ENCODE peak calls at places on chromosomes 1 and 21, in five cellular contexts. W is GM23248, F is DND-41, N is AG04450, B is fibroblast of lung. M is an unnamed sample. For H3K9me3, the result is how much of the 10 kb centered on the place peaks cover.

GRCh38 chr1:118947003-118947765 is 41.0 kb downstream of the TBX15 start:
- DNase-seq in W (peak), F (no peak), N (no peak), B (peak), M (no peak)

GRCh38 chr1:206041640-206042039 is 11.3 kb upstream of the RHEX start:
- DNase-seq in W (no peak), F (no peak), N (no peak), B (no peak), M (no peak)

GRCh38 chr1:162696286-162696862 is 64.1 kb downstream of the DDR2 start:
- DNase-seq in W (peak), F (no peak), N (peak), B (peak), M (no peak)

GRCh38 chr1:19179597-19180271 is 30.3 kb downstream of the UBR4 start:
- DNase-seq in W (peak), F (peak), N (no peak), B (peak), M (no peak)

GRCh38 chr1:172719694-172720138 is 60.8 kb downstream of the FASLG start:
- DNase-seq in W (peak), F (no peak), N (no peak), B (peak), M (no peak)

GRCh38 chr1:43979528-43980254 is 681 bp downstream of the B4GALT2 start:
- DNase-seq in W (peak), F (peak), N (no peak), B (peak), M (no peak)

GRCh38 chr1:244221961-244222360 is 170.9 kb downstream of the ZBTB18 start:
- DNase-seq in W (no peak), F (no peak), N (no peak), B (no peak), M (no peak)

GRCh38 chr1:40385437-40386310 is 12.1 kb downstream of the SMAP2 start:
- DNase-seq in W (no peak), F (peak), N (no peak), B (no peak), M (no peak)

GRCh38 chr1:185152187-185152767 is 4.5 kb downstream of the TRMT1L start:
- DNase-seq in W (peak), F (no peak), N (no peak), B (peak), M (no peak)

GRCh38 chr1:185375583-185375982 is 58.5 kb upstream of the IVNS1ABP start:
- DNase-seq in W (peak), F (no peak), N (no peak), B (no peak), M (no peak)

GRCh38 chr1:23544444-23545389 is 13.7 kb upstream of the E2F2 start:
- DNase-seq in W (peak), F (peak), N (no peak), B (peak), M (peak)

GRCh38 chr1:6614019-6614952 is 755 bp downstream of the PHF13 start:
- DNase-seq in W (peak), F (peak), N (no peak), B (no peak), M (peak)

GRCh38 chr21:44987886-44988606 is 48.2 kb downstream of the SLX9 start:
- DNase-seq in W (no peak), F (no peak), N (no peak), B (no peak), M (no peak)

GRCh38 chr1:44810101-44810761 is 1.9 kb downstream of the BTBD19 start:
- DNase-seq in W (no peak), F (no peak), N (no peak), B (no peak), M (no peak)

GRCh38 chr1:160837558-160838205 is 25.0 kb downstream of the CD244 start:
- DNase-seq in W (peak), F (peak), N (no peak), B (no peak), M (peak)

GRCh38 chr1:22089787-22090186 is 37.3 kb downstream of the CDC42 start:
- DNase-seq in W (no peak), F (peak), N (no peak), B (no peak), M (no peak)

GRCh38 chr1:102085896-102086295 is 89.2 kb upstream of the OLFM3 start:
- DNase-seq in W (no peak), F (no peak), N (no peak), B (no peak), M (no peak)

GRCh38 chr1:55980574-55980973 is 598.8 kb downstream of the PLPP3 start:
- DNase-seq in W (no peak), F (no peak), N (no peak), B (peak), M (no peak)

GRCh38 chr1:31122101-31122735 is 56.7 kb upstream of the PUM1 start:
- DNase-seq in W (no peak), F (no peak), N (no peak), B (no peak), M (no peak)

GRCh38 chr1:7540816-7541215 is 230.3 kb upstream of the VAMP3 start:
- DNase-seq in W (no peak), F (no peak), N (no peak), B (no peak), M (no peak)

GRCh38 chr1:202007703-202008489 is 2.5 kb upstream of the ELF3 start:
- DNase-seq in W (no peak), F (no peak), N (no peak), B (no peak), M (no peak)

GRCh38 chr1:230794871-230795645 is 47.9 kb downstream of the CAPN9 start:
- DNase-seq in W (no peak), F (no peak), N (no peak), B (no peak), M (no peak)

GRCh38 chr21:27464643-27465042 is 497.8 kb upstream of the ADAMTS5 start:
- DNase-seq in W (peak), F (no peak), N (no peak), B (no peak), M (no peak)

DNA sequence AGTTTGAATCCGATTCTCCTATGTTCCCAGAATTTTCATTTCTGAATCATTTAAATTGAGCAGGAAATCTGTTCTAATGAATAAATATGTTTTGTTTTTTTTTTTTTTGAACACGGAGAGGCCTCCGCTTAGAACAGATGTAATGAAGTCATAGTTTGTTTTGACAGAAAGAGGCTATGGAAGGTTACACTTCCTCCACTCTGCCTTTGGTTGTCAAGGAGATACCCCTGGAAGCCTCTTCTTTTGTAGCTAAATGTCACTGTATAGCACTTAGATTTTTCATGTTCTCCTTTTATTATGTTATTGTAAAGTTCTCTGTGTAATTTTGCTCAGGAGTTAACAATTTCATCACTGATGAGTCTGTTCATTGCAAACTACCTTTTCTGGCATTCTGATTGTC is 22.7 kb upstream of the GNG12 start:
- DNase-seq in W (no peak), F (no peak), N (no peak), B (peak), M (no peak)
- H3K9me3 ChIP-seq in W (under half), F (under half), N (under half), B (under half), M (under half)

DNA sequence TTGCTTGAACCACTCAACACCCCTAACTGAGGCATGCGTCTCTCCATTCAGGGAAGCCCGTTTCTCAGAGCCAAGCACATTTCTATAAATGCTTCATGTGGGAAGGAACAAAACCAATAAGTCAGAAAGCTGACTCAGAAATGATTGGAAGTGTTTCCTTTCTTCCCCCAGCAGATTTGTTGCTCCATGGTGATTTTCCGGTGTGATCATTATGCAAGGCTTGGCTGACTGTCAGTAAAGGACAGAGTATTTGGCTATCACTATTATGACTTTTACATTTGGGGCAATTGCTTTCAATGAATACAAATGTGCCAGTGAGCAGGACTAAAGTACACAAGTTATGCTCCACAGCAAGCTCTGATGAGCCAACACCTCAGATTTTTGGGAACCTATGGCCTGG is 53.3 kb upstream of the ZC3H11B start:
- DNase-seq in W (peak), F (no peak), N (no peak), B (peak), M (no peak)
- H3K9me3 ChIP-seq in W (under half), F (under half), N (under half), B (under half), M (under half)

GRCh38 chr1:228528612-228529011 is 41.4 kb downstream of the RNF187 start:
- DNase-seq in W (no peak), F (no peak), N (no peak), B (no peak), M (no peak)
- H3K9me3 ChIP-seq in W (under half), F (under half), N (under half), B (under half), M (under half)

GRCh38 chr1:246989901-246990300 is 18.0 kb downstream of the ZNF695 start:
- DNase-seq in W (no peak), F (no peak), N (no peak), B (no peak), M (no peak)
- H3K9me3 ChIP-seq in W (under half), F (half or more), N (under half), B (under half), M (under half)

GRCh38 chr1:12810691-12811408 is 19.7 kb downstream of the PRAMEF1 start:
- DNase-seq in W (peak), F (no peak), N (no peak), B (no peak), M (no peak)
- H3K9me3 ChIP-seq in W (under half), F (under half), N (under half), B (under half), M (under half)

GRCh38 chr21:40047211-40047610 is 180.0 kb downstream of the PCP4 start:
- DNase-seq in W (no peak), F (no peak), N (no peak), B (no peak), M (no peak)
- H3K9me3 ChIP-seq in W (under half), F (under half), N (under half), B (under half), M (under half)

GRCh38 chr1:2800664-2801045 is 838 bp downstream of the TTC34 start:
- DNase-seq in W (no peak), F (no peak), N (no peak), B (no peak), M (peak)

GRCh38 chr1:2797741-2798016 is 3.8 kb downstream of the TTC34 start:
- DNase-seq in W (no peak), F (no peak), N (no peak), B (no peak), M (no peak)

GRCh38 chr1:2801046-2801445 is 447 bp downstream of the TTC34 start:
- DNase-seq in W (no peak), F (no peak), N (no peak), B (no peak), M (no peak)

GRCh38 chr1:2801535-2802291 is at the start of gene TTC34:
- DNase-seq in W (peak), F (peak), N (no peak), B (peak), M (peak)

DNA sequence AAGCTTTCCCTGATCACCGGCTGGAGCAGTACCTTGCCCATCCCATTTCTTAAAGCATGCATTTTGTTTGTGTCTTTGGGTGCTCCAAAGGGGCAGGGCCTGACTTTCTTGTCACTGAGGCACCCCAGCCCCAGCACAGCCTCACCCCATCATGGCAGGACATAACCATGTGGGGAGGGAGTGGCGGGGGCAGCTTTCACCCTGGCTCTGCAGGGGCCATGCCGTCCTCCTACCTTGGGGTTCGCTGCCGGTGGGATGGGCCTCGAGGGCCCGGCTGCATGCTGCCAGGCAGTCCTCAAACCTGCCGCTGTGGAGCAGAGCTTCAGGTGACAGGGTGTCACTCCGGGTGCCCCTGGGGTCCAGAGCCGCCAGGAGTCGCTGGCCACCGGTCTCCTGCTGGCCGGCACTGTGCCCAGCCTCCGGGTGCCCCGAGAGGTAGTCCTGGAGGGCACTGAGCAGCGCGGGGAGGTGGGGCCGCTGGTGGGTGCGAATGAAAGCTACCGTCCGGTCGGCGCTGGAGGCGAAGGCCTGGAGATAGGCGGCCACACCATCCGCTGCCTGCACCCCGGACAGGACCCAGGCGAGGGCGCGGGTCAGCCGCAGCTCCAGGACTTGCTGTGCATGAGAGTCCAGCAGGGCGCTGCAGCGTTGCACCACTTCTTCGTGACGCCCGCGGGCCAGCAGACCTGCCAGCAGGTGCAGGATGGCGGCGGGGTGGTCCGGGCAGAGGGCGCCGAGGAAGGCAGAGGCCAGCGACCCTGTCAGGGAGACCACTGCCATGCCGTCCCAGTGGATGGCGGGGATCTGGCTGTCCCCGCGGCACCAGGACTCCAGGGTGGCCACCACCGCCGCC is 1.5 kb downstream of the TTC34 start:
- DNase-seq in W (no peak), F (no peak), N (no peak), B (no peak), M (no peak)
- H3K9me3 ChIP-seq in W (under half), F (under half), N (half or more), B (under half), M (under half)

M was measured in T-helper 17 cell.